ENCODE peak calls at places on chromosomes 16 and 17, in nine cellular contexts. K is neural progenitor cell, Y is GM23338, A is fibroblast of lung, H is endothelial cell of umbilical vein, O is H1, W is K562, V is HCT116, Q is DND-41. I is an unnamed sample.

GRCh38 chr17:52024296-52024870 is 134.1 kb downstream of the CA10 start:
- DNase-seq in K (no peak), Y (no peak), A (no peak), H (no peak), O (no peak), W (no peak), V (no peak), Q (no peak), I (no peak)

GRCh38 chr17:40545660-40546059 is 19.6 kb downstream of the CCR7 start:
- DNase-seq in K (no peak), Y (no peak), A (no peak), H (no peak), O (no peak), W (no peak), V (no peak), Q (no peak), I (no peak)

GRCh38 chr16:5916711-5917191 is 819.2 kb upstream of the EEF2KMT start:
- DNase-seq in K (peak), Y (peak), A (no peak), H (no peak), O (no peak), W (no peak), V (no peak), Q (no peak), I (no peak)

GRCh38 chr17:41052594-41052993 is 2.4 kb downstream of the KRTAP2-2 start:
- DNase-seq in K (no peak), Y (no peak), A (no peak), H (no peak), O (no peak), W (no peak), V (no peak), Q (no peak), I (no peak)

GRCh38 chr16:87836844-87837581 is 32.3 kb downstream of the SLC7A5 start:
- DNase-seq in K (peak), Y (no peak), A (peak), H (peak), O (no peak), W (no peak), V (no peak), Q (no peak), I (peak)

GRCh38 chr16:71855937-71856662 is 10.3 kb downstream of the ATXN1L start:
- DNase-seq in K (no peak), Y (no peak), A (no peak), H (no peak), O (no peak), W (no peak), V (no peak), Q (no peak), I (no peak)

GRCh38 chr16:89061086-89061485 is 32.6 kb upstream of the ACSF3 start:
- DNase-seq in K (no peak), Y (no peak), A (no peak), H (no peak), O (no peak), W (no peak), V (no peak), Q (no peak), I (no peak)

GRCh38 chr17:42421479-42422332 is 1.4 kb downstream of the CAVIN1 start:
- DNase-seq in K (peak), Y (peak), A (peak), H (peak), O (no peak), W (peak), V (no peak), Q (no peak), I (no peak)

GRCh38 chr16:56671706-56672105 is 2.1 kb downstream of the MT1H start:
- DNase-seq in K (no peak), Y (no peak), A (peak), H (no peak), O (no peak), W (no peak), V (no peak), Q (no peak), I (no peak)

GRCh38 chr16:56667581-56668571 is at the start of gene MT1G:
- DNase-seq in K (no peak), Y (peak), A (peak), H (no peak), O (no peak), W (no peak), V (no peak), Q (peak), I (peak)

GRCh38 chr16:56669840-56670639 is 426 bp downstream of the MT1H start:
- DNase-seq in K (no peak), Y (peak), A (no peak), H (no peak), O (no peak), W (no peak), V (no peak), Q (no peak), I (no peak)

GRCh38 chr16:56670640-56670934 is 973 bp downstream of the MT1H start:
- DNase-seq in K (no peak), Y (peak), A (no peak), H (no peak), O (no peak), W (no peak), V (no peak), Q (no peak), I (no peak)

DNA sequence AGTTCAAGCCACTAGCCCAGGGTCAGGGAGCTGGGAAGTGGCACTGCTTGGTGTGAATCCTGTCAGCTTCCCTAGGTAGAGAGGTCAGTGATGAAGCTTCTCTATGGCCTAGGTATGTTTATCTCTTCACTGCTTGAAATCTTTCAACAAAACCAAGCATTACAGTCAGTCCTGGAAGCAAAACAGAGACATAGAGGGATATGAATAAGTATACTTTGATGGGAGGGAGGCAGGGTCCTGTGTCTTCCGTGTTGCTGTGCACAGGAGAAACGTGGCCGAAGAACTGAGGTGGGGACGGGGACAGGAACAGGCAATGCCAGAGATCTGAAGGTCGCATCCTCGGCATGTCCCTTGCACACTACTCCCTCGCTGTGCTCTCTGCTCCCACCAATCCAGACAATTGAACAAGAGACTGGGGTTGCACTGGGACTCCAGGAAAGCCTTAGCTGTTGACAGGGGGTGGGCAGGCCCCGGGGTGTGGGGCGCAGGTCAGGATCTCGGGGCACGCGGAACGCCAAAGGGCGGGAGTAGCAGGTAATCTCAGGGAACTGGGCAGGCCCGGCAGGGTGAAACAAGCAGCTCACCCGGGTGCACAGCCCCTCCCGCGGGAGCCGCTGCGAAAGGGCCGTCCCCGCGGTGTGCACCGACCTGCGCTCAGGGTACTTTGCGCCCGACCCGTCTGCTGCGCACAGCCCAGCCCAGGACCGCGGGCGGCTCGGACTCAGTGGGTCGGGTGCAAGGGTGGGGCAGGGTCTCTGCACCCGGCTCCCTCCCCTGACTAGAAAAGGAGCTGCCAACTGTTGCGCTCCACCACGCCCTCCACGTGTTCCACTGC is at the start of gene MT1H:
- DNase-seq in K (no peak), Y (peak), A (no peak), H (no peak), O (no peak), W (no peak), V (no peak), Q (no peak), I (no peak)
- TF ChIP-seq EZH2 in K (peak), Y (peak), A (no peak), H (peak), O (peak), W (no peak), V (no peak), Q (no peak), I (no peak)

DNA sequence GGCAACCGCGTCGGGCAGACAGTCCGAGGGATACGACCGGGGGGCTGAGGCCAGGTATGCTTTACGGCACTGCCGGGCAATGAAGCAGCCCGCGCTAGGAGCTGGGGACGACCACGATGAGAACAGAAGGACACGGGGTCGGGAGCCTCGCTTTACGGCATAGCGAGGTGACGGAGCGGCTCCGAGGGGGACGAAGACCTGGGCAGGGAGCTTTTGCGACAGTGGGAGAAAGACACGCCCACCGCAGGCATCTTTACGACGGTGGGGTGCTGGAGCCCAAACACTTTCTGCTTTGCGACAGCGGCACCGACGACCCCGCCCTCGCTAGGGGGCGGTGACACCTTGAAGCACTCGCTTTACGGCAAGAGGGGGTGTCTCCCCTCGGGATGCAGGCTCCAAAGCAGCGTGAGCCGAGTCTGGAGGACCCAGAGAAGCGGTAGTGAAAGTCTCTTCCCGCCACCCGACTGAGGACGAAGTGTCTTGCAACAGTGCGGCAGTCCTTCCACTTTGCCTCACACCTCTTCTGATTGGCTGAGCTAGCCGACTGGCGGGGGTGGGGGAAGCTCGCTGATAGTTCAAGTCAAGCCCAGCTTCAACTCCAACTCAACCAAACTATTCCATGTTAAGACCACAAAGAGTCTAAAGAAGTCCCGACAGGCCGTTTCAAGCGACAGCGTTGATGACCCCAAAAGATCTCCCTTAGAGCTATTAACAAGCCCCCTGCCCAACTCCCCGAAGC is 394 bp upstream of the NEURL4 start:
- DNase-seq in K (peak), Y (peak), A (peak), H (peak), O (peak), W (peak), V (peak), Q (peak), I (peak)
- TF ChIP-seq CTCF in K (peak), Y (no peak), A (no peak), H (peak), O (no peak), W (no peak), V (no peak), Q (no peak), I (no peak)

GRCh38 chr17:45976391-45976754 is 22.7 kb upstream of the STH start:
- DNase-seq in K (no peak), Y (no peak), A (no peak), H (no peak), O (no peak), W (no peak), V (no peak), Q (no peak), I (no peak)
- TF ChIP-seq EZH2 in K (no peak), Y (no peak), A (no peak), H (no peak), O (no peak), W (no peak), V (no peak), Q (no peak), I (no peak)

GRCh38 chr17:72556944-72557826 is 436.4 kb downstream of the SOX9 start:
- DNase-seq in K (peak), Y (peak), A (peak), H (peak), O (no peak), W (peak), V (peak), Q (peak), I (peak)
- TF ChIP-seq CTCF in K (peak), Y (peak), A (peak), H (peak), O (peak), W (peak), V (peak), Q (peak), I (peak)

DNA sequence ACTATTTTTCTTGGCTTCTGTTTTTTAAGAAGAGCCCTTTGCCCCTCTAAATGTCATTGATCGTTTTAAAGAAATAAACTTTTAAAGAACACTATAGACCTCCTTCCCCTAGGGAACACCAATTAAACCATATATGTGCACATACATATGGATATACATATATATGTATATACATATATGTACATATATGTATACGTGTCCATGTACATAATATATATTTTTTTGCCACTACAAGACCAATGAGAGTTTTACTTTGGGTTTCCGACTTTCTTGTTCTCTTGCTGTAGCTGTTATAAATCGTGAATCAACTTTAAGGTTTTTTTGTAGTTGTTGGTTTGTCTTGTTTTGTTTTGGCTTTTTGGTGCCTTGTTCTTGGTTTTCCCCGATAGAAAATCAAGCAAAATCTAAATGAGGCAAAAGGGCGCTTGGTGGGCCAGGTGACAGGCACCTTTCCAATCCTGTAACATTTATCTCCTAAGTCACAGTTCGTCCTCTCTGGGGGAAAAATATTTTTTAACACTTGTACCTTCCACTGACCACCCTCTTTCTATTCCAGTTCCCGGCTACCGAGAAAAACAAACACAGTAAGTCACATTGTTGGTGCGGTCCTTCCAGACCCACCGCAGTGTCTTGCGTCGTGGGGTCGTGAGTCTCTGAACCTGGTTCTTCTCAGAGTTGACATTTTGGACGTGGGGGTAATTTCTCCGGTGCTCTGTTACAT is 4.5 kb downstream of the FOXF1 start:
- DNase-seq in K (no peak), Y (no peak), A (peak), H (no peak), O (no peak), W (no peak), V (no peak), Q (no peak), I (no peak)
- TF ChIP-seq EZH2 in K (peak), Y (peak), A (no peak), H (no peak), O (no peak), W (no peak), V (no peak), Q (no peak), I (peak)

GRCh38 chr16:48000622-48001021 is 155.2 kb downstream of the ABCC12 start:
- DNase-seq in K (no peak), Y (no peak), A (no peak), H (no peak), O (no peak), W (no peak), V (no peak), Q (no peak), I (no peak)

GRCh38 chr16:47990676-47991075 is 165.1 kb downstream of the ABCC12 start:
- DNase-seq in K (no peak), Y (no peak), A (no peak), H (no peak), O (no peak), W (no peak), V (no peak), Q (no peak), I (no peak)

DNA sequence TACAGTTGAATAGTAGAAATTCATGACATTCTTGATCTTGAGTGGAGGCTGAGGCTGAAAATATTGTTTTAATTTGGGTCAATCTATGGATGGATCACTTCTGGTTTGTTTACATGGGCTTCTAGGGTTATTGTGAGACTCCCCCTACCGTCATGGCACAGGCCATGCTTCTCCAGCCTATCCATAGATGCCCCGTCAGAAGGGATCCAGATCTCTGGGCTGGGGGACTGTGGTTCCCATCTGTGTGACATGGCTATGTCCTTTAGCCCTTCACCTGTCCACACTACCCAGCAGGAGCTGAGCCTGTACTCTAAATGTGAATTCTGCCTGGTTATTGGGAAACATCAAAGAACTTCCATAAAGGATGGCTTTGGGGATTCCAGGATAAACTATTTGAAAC is 160.4 kb downstream of the ABCC12 start:
- DNase-seq in K (no peak), Y (no peak), A (no peak), H (no peak), O (no peak), W (no peak), V (no peak), Q (no peak), I (no peak)
- TF ChIP-seq CTCF in K (no peak), Y (no peak), A (no peak), H (no peak), O (no peak), W (peak), V (peak), Q (no peak), I (peak)

DNA sequence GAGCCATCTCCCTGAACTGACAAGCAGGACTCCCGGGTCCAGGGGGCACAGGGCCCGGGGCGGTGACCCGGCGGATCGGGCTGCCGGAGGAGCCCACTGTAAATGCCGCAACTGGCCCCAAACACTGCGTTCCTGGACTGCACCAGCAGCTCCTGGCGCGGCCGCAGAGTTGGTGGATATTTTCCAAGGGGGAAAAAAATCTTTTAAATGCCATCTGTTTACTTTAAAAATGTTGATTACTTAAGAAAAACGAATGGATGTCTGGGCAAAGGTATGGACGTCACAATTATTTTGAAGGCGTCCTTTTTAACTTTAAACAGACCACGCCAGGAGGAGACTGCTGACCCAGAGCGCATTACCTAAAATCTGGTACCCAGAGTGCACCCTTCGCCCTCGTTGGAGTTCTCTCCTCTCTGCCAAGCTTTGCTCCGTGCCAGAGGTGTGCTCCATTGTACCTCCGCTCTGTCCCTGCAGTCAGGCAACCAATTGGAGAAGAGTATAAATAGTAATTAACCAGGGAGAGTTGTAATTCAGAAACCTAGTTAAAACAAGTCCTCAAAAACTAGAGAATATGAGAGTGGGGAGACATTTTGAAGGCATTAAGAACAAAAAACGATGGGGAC is 3.5 kb downstream of the HS3ST3B1 start:
- DNase-seq in K (no peak), Y (no peak), A (no peak), H (no peak), O (no peak), W (no peak), V (no peak), Q (no peak), I (no peak)
- TF ChIP-seq EZH2 in K (peak), Y (peak), A (no peak), H (no peak), O (no peak), W (no peak), V (no peak), Q (no peak), I (no peak)

I was measured in A673.